ENCODE peak calls at places on chromosomes 13 and 19, in five cellular contexts. K is breast epithelium, T is adipocyte, W is neural progenitor cell, Y is fibroblast of lung. D is an unnamed sample.

GRCh38 chr13:112616586-112617381 is 28.8 kb upstream of the TUBGCP3 start:
- DNase-seq in Y (peak; percentile 47), T (peak; percentile 60), W (peak; percentile 65), K (no peak), D (no peak)

GRCh38 chr19:38209671-38210457 is 14.2 kb downstream of the DPF1 start:
- DNase-seq in Y (peak; percentile 76), K (peak; percentile 73), T (peak; percentile 68), W (peak; percentile 87), D (no peak)

GRCh38 chr19:23098988-23099387 is 17.8 kb upstream of the ZNF730 start:
- DNase-seq in T (no peak), K (no peak), W (no peak), Y (no peak), D (no peak)

GRCh38 chr13:81058211-81058915 is 717.4 kb upstream of the SPRY2 start:
- DNase-seq in K (no peak), Y (no peak), T (no peak), W (no peak), D (no peak)

GRCh38 chr13:33441015-33441414 is 155.5 kb upstream of the STARD13 start:
- DNase-seq in Y (peak; percentile 34), T (peak; percentile 22), K (no peak), W (peak; percentile 44), D (no peak)

GRCh38 chr13:112688560-112689497 is 1.0 kb upstream of the ATP11A start:
- DNase-seq in T (peak; percentile 23), K (no peak), Y (peak; percentile 4), W (peak; percentile 58), D (no peak)

GRCh38 chr13:39656325-39656677 is 839 bp downstream of the COG6 start:
- DNase-seq in W (peak; percentile 4), K (no peak), Y (peak; percentile 8), T (no peak), D (no peak)

GRCh38 chr19:53037101-53038097 is 7.1 kb upstream of the ERVV-2 start:
- DNase-seq in Y (peak; percentile 73), W (peak; percentile 18), K (no peak), T (peak; percentile 62), D (no peak)

GRCh38 chr13:42355841-42356575 is 84.1 kb downstream of the AKAP11 start:
- DNase-seq in K (no peak), T (no peak), Y (no peak), W (no peak), D (no peak)

GRCh38 chr13:66353664-66354063 is 876.5 kb downstream of the PCDH9 start:
- DNase-seq in Y (no peak), W (no peak), K (no peak), T (peak; percentile 4), D (no peak)

GRCh38 chr13:73417012-73417615 is 358.3 kb downstream of the KLF5 start:
- DNase-seq in K (no peak), W (peak; percentile 11), Y (no peak), T (no peak), D (no peak)

GRCh38 chr19:39969681-39970423 is 1.1 kb upstream of the PSMC4 start:
- DNase-seq in Y (no peak), W (no peak), K (no peak), T (no peak), D (no peak)

GRCh38 chr19:53906211-53907192 is 2.6 kb upstream of the CACNG7 start:
- DNase-seq in W (peak; percentile 71), K (no peak), Y (no peak), T (peak; percentile 72), D (peak; percentile 54)

GRCh38 chr13:33490461-33491327 is 205.1 kb upstream of the STARD13 start:
- DNase-seq in Y (no peak), W (peak; percentile 66), K (no peak), T (no peak), D (no peak)

GRCh38 chr19:43781630-43782310 is 997 bp upstream of the KCNN4 start:
- DNase-seq in K (no peak), W (no peak), Y (no peak), T (no peak), D (no peak)

GRCh38 chr19:355134-355533 is 10.5 kb upstream of the MIER2 start:
- DNase-seq in Y (no peak), T (no peak), K (no peak), W (no peak), D (no peak)

GRCh38 chr19:13644648-13645047 is 119.7 kb upstream of the MRI1 start:
- DNase-seq in W (no peak), K (no peak), T (no peak), Y (no peak), D (no peak)

GRCh38 chr19:30453768-30454167 is 81.6 kb downstream of the ZNF536 start:
- DNase-seq in Y (no peak), K (no peak), T (no peak), W (no peak), D (no peak)

GRCh38 chr13:20118268-20119140 is 42.3 kb downstream of the GJA3 start:
- DNase-seq in T (peak; percentile 38), Y (peak; percentile 59), K (no peak), W (peak; percentile 63), D (no peak)

GRCh38 chr13:103224804-103225203 is 158.6 kb upstream of the SLC10A2 start:
- DNase-seq in Y (no peak), T (no peak), K (no peak), W (no peak), D (no peak)

GRCh38 chr19:33430674-33431277 is 57.3 kb downstream of the CEBPG start:
- DNase-seq in Y (peak; percentile 62), T (peak; percentile 78), K (peak; percentile 34), W (peak; percentile 83), D (peak; percentile 42)

GRCh38 chr19:11480081-11480926 is 542 bp downstream of the ELAVL3 start:
- DNase-seq in W (no peak), Y (no peak), T (no peak), K (no peak), D (no peak)

GRCh38 chr13:113845723-113846638 is 17.9 kb downstream of the GAS6 start:
- DNase-seq in W (no peak), K (no peak), Y (no peak), T (no peak), D (peak; percentile 26)

GRCh38 chr19:49338691-49339363 is 3.6 kb downstream of the CD37 start:
- DNase-seq in W (peak; percentile 98), K (peak; percentile 94), T (peak; percentile 14), Y (peak; percentile 19), D (peak; percentile 95)

GRCh38 chr19:14090509-14091085 is at the start of gene SAMD1:
- DNase-seq in T (peak; percentile 97), K (peak; percentile 87), W (peak; percentile 95), Y (peak; percentile 94), D (peak; percentile 89)

GRCh38 chr19:8240274-8241229 is 31.4 kb downstream of the CERS4 start:
- DNase-seq in Y (peak; percentile 95), W (peak; percentile 90), T (peak; percentile 78), K (peak; percentile 90), D (peak; percentile 82)

GRCh38 chr13:33311040-33311439 is 25.5 kb upstream of the STARD13 start:
- DNase-seq in W (no peak), T (no peak), K (no peak), Y (no peak), D (no peak)

DNA sequence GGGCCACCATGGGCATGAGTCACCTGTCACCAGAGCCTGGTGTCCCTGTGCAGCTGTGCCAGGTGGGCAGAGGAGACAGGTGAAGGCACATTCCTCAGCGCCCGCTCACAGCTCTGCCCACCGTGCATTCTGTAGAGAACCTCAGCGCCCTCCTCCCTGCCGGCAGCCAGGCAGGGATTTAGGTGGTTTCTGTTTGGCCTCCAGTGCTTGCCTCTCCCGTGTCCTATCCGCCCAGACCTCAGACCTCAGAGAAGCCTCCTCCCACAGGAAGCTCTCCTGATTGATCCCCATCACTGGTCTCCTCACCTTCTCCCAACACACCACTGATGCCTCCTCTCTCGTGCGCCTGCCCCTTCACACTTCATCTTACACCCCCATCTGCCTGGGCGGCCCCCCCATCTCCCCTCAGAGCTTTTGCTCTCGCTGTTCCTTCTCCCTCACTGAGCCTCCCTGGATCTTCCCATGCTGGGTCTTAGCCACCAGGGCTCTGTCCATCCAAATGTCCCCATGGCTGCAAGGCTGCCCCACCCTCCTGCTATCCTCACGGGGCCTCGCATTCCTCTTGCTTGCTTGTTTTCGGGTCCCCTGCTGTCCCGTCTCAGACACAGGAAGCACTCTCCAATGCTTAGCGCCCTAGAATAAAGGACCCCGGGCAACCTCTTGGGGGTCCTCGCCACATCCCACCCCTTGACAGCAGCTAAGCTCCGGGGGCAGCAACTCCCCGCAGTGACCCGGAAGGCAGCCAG is 23.9 kb downstream of the SH3GL1 start:
- DNase-seq in T (no peak), W (no peak), Y (no peak), K (no peak), D (peak; percentile 51)
- H3K4me1 ChIP-seq in T (peaks cover 64% of the 10 kb centered on the region), W (peaks cover 23% of the 10 kb centered on the region), Y (peaks cover 49% of the 10 kb centered on the region), K (peaks cover 33% of the 10 kb centered on the region), D (peaks cover 60% of the 10 kb centered on the region)

GRCh38 chr13:59461411-59461810 is 702.3 kb downstream of the DIAPH3 start:
- DNase-seq in W (no peak), T (no peak), Y (no peak), K (no peak), D (no peak)
- H3K4me1 ChIP-seq in W (peaks cover 18% of the 10 kb centered on the region), T (no peaks in the 10 kb centered on the region), Y (no peaks in the 10 kb centered on the region), K (no peaks in the 10 kb centered on the region), D (peaks cover 8% of the 10 kb centered on the region)

GRCh38 chr19:5037936-5038335 is 69.0 kb downstream of the KDM4B start:
- DNase-seq in W (no peak), Y (no peak), K (no peak), T (no peak), D (no peak)

GRCh38 chr19:5032101-5032967 is 63.4 kb downstream of the KDM4B start:
- DNase-seq in K (no peak), T (no peak), W (peak; percentile 29), Y (no peak), D (no peak)

GRCh38 chr19:5036733-5037681 is 68.1 kb downstream of the KDM4B start:
- DNase-seq in K (no peak), W (no peak), T (peak; percentile 81), Y (peak; percentile 47), D (no peak)

GRCh38 chr19:5035817-5036732 is 67.2 kb downstream of the KDM4B start:
- DNase-seq in W (no peak), Y (no peak), T (no peak), K (no peak), D (no peak)

DNA sequence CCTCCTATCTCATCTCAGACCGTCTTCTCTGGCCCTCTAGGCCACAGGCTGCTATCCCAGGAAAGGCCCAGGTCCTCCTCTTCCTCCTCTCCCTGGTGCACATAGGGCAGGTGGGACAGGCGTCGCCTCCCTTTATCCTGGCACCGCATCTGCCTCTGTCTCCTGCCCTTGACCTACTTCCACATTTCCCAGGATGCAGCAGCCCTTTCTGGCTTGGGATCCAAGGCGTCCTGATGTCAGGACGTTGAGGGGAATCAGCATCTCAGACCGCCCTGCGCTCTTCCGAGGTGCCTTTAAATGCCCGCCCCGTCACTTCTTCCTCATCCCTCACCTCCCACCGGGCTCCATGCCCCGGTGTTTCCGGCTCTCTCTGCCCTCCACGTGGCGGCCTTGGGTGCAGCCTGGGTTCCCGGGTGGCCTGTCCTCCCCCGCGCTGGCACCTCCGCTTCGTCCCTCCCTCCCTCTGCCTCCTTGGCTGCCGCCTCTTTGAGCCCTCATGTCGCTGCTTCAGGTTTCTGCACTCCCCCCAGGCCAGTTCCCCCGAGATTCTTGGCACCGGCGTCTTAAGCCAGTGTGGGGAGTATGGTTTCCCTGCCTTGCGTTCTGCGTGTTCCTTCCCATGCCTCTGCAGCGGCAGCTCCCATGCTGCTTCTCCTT is 66.3 kb downstream of the KDM4B start:
- DNase-seq in K (no peak), T (no peak), W (no peak), Y (no peak), D (no peak)
- H3K4me1 ChIP-seq in K (peaks cover 6% of the 10 kb centered on the region), T (peaks cover 16% of the 10 kb centered on the region), W (peaks cover 6% of the 10 kb centered on the region), Y (peaks cover 8% of the 10 kb centered on the region), D (peaks cover 4% of the 10 kb centered on the region)

DNA sequence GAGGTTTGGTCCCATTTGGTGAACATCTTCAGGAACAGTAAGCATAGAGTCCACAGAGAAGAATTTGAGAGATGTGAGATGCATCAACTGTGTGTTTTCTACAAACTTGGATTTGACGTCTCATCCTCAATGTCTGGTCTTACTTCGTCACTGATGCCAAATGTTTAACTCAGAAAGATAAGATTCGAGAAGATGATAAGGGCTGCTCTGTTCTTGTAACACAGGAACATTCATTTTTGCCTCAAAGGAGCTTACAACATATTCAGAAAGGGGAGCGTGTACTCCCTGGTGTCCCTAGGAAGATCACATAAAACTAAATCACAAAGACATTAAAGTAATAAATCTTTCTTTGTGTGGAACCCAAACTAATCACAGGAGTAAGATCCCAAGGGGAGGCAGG is 247.6 kb upstream of the IRS2 start:
- DNase-seq in T (no peak), K (no peak), W (no peak), Y (no peak), D (no peak)
- H3K4me1 ChIP-seq in T (no peaks in the 10 kb centered on the region), K (no peaks in the 10 kb centered on the region), W (peaks cover 9% of the 10 kb centered on the region), Y (no peaks in the 10 kb centered on the region), D (no peaks in the 10 kb centered on the region)